ENCODE peak calls at places on chromosomes 6 and 20, in nine cellular contexts. L, Y, Q, M, F, D, H, Z and B are unnamed samples.

GRCh38 chr6:31308050-31308844 is 36.4 kb upstream of the HLA-C start:
- DNase-seq in Q (peak; percentile 76), M (no peak), Y (no peak), D (no peak), Z (no peak), F (no peak), L (no peak), H (no peak), B (peak; percentile 88)

GRCh38 chr20:53642196-53643030 is 48.8 kb upstream of the ZNF217 start:
- DNase-seq in Y (peak; percentile 61), F (no peak), L (peak; percentile 66), Q (no peak), H (peak; percentile 96), D (peak; percentile 31), M (peak; percentile 84), Z (peak; percentile 60), B (peak; percentile 72)

GRCh38 chr6:20569000-20569610 is 34.8 kb downstream of the CDKAL1 start:
- DNase-seq in D (peak; percentile 35), F (no peak), M (no peak), Q (no peak), L (no peak), Z (peak; percentile 38), H (no peak), Y (no peak), B (no peak)

GRCh38 chr6:56843476-56844349 is 111.2 kb upstream of the BEND6 start:
- DNase-seq in Y (peak; percentile 50), H (peak; percentile 90), D (no peak), F (no peak), Z (peak; percentile 77), M (no peak), Q (no peak), L (peak; percentile 80), B (peak; percentile 96)

GRCh38 chr6:43714311-43715055 is 26.9 kb upstream of the MRPS18A start:
- DNase-seq in Y (peak; percentile 77), L (peak; percentile 51), F (no peak), M (peak; percentile 42), H (peak; percentile 69), Q (no peak), Z (peak; percentile 44), D (no peak), B (peak; percentile 69)

GRCh38 chr6:5214570-5215052 is 46.1 kb downstream of the LYRM4 start:
- DNase-seq in L (peak; percentile 93), F (no peak), Q (no peak), Z (peak; percentile 55), Y (no peak), M (peak; percentile 18), H (peak; percentile 63), D (no peak), B (peak; percentile 56)

GRCh38 chr20:3760980-3761379 is 6.6 kb downstream of the ADISSP start:
- DNase-seq in Q (no peak), Z (no peak), Y (no peak), D (no peak), L (no peak), H (no peak), F (no peak), M (no peak), B (no peak)

GRCh38 chr6:84791233-84791632 is 26.8 kb upstream of the TBX18 start:
- DNase-seq in Z (peak; percentile 15), L (peak; percentile 55), F (no peak), H (peak; percentile 39), Q (no peak), M (no peak), D (no peak), Y (no peak), B (no peak)

GRCh38 chr20:33466303-33466646 is 22.7 kb upstream of the SNTA1 start:
- DNase-seq in M (no peak), Z (no peak), Q (no peak), H (no peak), Y (no peak), F (no peak), D (no peak), L (no peak), B (no peak)

GRCh38 chr20:5586720-5587119 is 163.5 kb upstream of the SHLD1 start:
- DNase-seq in Y (no peak), Z (no peak), F (no peak), M (no peak), D (no peak), H (peak; percentile 18), L (no peak), Q (no peak), B (peak; percentile 44)

GRCh38 chr6:105326838-105327745 is 75.8 kb downstream of the PREP start:
- DNase-seq in D (peak; percentile 29), F (no peak), L (peak; percentile 40), M (no peak), Q (no peak), H (no peak), Y (no peak), Z (peak; percentile 52), B (no peak)

GRCh38 chr6:55621993-55622392 is 43.0 kb upstream of the HMGCLL1 start:
- DNase-seq in Z (no peak), H (no peak), L (no peak), D (no peak), F (no peak), M (no peak), Q (no peak), Y (no peak), B (no peak)

GRCh38 chr6:143427109-143427817 is 23.2 kb downstream of the ADAT2 start:
- DNase-seq in Z (peak; percentile 97), L (peak; percentile 90), D (no peak), M (peak; percentile 77), F (no peak), H (peak; percentile 77), Y (peak; percentile 66), Q (peak; percentile 63), B (peak; percentile 82)

GRCh38 chr20:20092852-20093251 is 40.5 kb downstream of the CFAP61 start:
- DNase-seq in D (no peak), Y (no peak), Z (peak; percentile 7), L (no peak), F (no peak), H (no peak), Q (no peak), M (no peak), B (no peak)

GRCh38 chr6:142118926-142119325 is 13.8 kb upstream of the GJE1 start:
- DNase-seq in L (peak; percentile 1), M (no peak), Y (no peak), Z (peak; percentile 3), D (no peak), H (no peak), F (no peak), Q (no peak), B (no peak)

GRCh38 chr6:8435845-8436168 is 462 bp upstream of the SLC35B3 start:
- DNase-seq in D (no peak), M (no peak), Y (no peak), F (no peak), Q (no peak), H (no peak), Z (no peak), L (no peak), B (no peak)

GRCh38 chr6:8434727-8435092 is 635 bp downstream of the SLC35B3 start:
- DNase-seq in Y (no peak), F (no peak), M (no peak), Z (peak; percentile 5), D (no peak), H (no peak), L (no peak), Q (no peak), B (no peak)

GRCh38 chr6:8435093-8435844 is at the start of gene SLC35B3:
- DNase-seq in H (peak; percentile 92), Y (peak; percentile 91), Z (peak; percentile 90), M (peak; percentile 95), F (peak; percentile 75), L (peak; percentile 94), Q (peak; percentile 93), D (peak; percentile 56), B (peak; percentile 97)

GRCh38 chr6:8429821-8430220 is 5.5 kb downstream of the SLC35B3 start:
- DNase-seq in Q (no peak), L (no peak), F (no peak), Y (no peak), D (no peak), M (no peak), Z (no peak), H (no peak), B (no peak)

GRCh38 chr6:8432614-8433013 is 2.7 kb downstream of the SLC35B3 start:
- DNase-seq in L (peak; percentile 8), F (no peak), Y (no peak), Z (no peak), H (no peak), D (no peak), Q (no peak), M (no peak), B (no peak)
- H3K4me3 ChIP-seq in L (no peak overlapping the region), F (no peak overlapping the region), Y (no peak overlapping the region), Z (no peak overlapping the region), H (peak overlapping the region; percentile 3), D (no peak overlapping the region), Q (no peak overlapping the region), M (no peak overlapping the region), B (no peak overlapping the region)

GRCh38 chr6:74280130-74280692 is 584.2 kb downstream of the CD109 start:
- DNase-seq in Z (peak; percentile 88), D (no peak), F (no peak), H (no peak), Y (peak; percentile 20), M (no peak), Q (no peak), L (no peak), B (no peak)
- TF ChIP-seq CTCF in Z (peak; percentile 65), D (peak; percentile 9), F (no peak), H (peak; percentile 32), Y (no peak), M (no peak), Q (no peak), L (peak; percentile 37), B (no peak)

GRCh38 chr20:46990017-46990810 is 95.6 kb downstream of the EYA2 start:
- DNase-seq in H (no peak), Q (no peak), Y (no peak), D (no peak), Z (peak; percentile 3), F (no peak), M (peak; percentile 52), L (no peak), B (no peak)

GRCh38 chr20:46990811-46991567 is 96.3 kb downstream of the EYA2 start:
- DNase-seq in H (no peak), M (no peak), Y (no peak), D (no peak), Z (no peak), F (no peak), L (no peak), Q (no peak), B (no peak)

GRCh38 chr20:46992640-46993035 is 98.0 kb downstream of the EYA2 start:
- DNase-seq in D (no peak), F (no peak), H (no peak), L (no peak), Z (no peak), Y (no peak), M (no peak), Q (no peak), B (no peak)

GRCh38 chr20:46993465-46994095 is 98.9 kb downstream of the EYA2 start:
- DNase-seq in Y (no peak), M (no peak), L (no peak), Z (no peak), D (no peak), H (no peak), Q (no peak), F (no peak), B (no peak)

GRCh38 chr20:46991850-46992639 is 97.4 kb downstream of the EYA2 start:
- DNase-seq in F (no peak), D (no peak), Z (no peak), M (no peak), H (no peak), Q (no peak), L (no peak), Y (no peak), B (no peak)
- H3K4me3 ChIP-seq in F (no peak overlapping the region), D (no peak overlapping the region), Z (no peak overlapping the region), M (no peak overlapping the region), H (no peak overlapping the region), Q (no peak overlapping the region), L (no peak overlapping the region), Y (no peak overlapping the region), B (no peak overlapping the region)

GRCh38 chr6:155580904-155581303 is 125.3 kb upstream of the NOX3 start:
- DNase-seq in Y (no peak), Z (no peak), H (no peak), F (no peak), Q (no peak), D (no peak), M (no peak), L (peak; percentile 8), B (no peak)
- TF ChIP-seq CTCF in Y (no peak), Z (no peak), H (no peak), F (no peak), Q (no peak), D (peak; percentile 6), M (no peak), L (peak; percentile 36), B (no peak)